ENCODE peak calls at places on chromosomes 4 and X, in six cellular contexts. One of them, this sample, is unnamed.

GRCh38 chr4:2042207-2042946 is 16.8 kb upstream of the NAT8L start:
- DNase-seq in fibroblast of lung: no peak
- DNase-seq in brain microvascular endothelial cell: no peak
- DNase-seq in kidney epithelial cell: no peak
- DNase-seq in BJ: no peak
- DNase-seq in lower leg skin: no peak
- DNase-seq in this sample: no peak

GRCh38 chr4:76011700-76012387 is 4.5 kb upstream of the CXCL9 start:
- DNase-seq in fibroblast of lung: peak
- DNase-seq in brain microvascular endothelial cell: peak
- DNase-seq in kidney epithelial cell: no peak
- DNase-seq in BJ: peak
- DNase-seq in lower leg skin: no peak
- DNase-seq in this sample: no peak

GRCh38 chrX:55716937-55717336 is 612 bp upstream of the RRAGB start:
- DNase-seq in fibroblast of lung: no peak
- DNase-seq in brain microvascular endothelial cell: no peak
- DNase-seq in kidney epithelial cell: no peak
- DNase-seq in BJ: no peak
- DNase-seq in lower leg skin: no peak
- DNase-seq in this sample: no peak

GRCh38 chr4:16897991-16898827 is at the start of gene LDB2:
- DNase-seq in fibroblast of lung: peak
- DNase-seq in brain microvascular endothelial cell: peak
- DNase-seq in kidney epithelial cell: no peak
- DNase-seq in BJ: peak
- DNase-seq in lower leg skin: peak
- DNase-seq in this sample: peak

GRCh38 chr4:126267689-126268088 is 952.9 kb downstream of the FAT4 start:
- DNase-seq in fibroblast of lung: peak
- DNase-seq in brain microvascular endothelial cell: peak
- DNase-seq in kidney epithelial cell: no peak
- DNase-seq in BJ: no peak
- DNase-seq in lower leg skin: no peak
- DNase-seq in this sample: no peak

GRCh38 chrX:49106930-49107329 is 16.6 kb downstream of the GPKOW start:
- DNase-seq in fibroblast of lung: peak
- DNase-seq in brain microvascular endothelial cell: peak
- DNase-seq in kidney epithelial cell: no peak
- DNase-seq in BJ: no peak
- DNase-seq in lower leg skin: no peak
- DNase-seq in this sample: peak

GRCh38 chrX:150700107-150700506 is 6.9 kb downstream of the MTMR1 start:
- DNase-seq in fibroblast of lung: no peak
- DNase-seq in brain microvascular endothelial cell: no peak
- DNase-seq in kidney epithelial cell: no peak
- DNase-seq in BJ: no peak
- DNase-seq in lower leg skin: no peak
- DNase-seq in this sample: no peak

GRCh38 chrX:129654652-129655546 is at the start of gene APLN:
- DNase-seq in fibroblast of lung: peak
- DNase-seq in brain microvascular endothelial cell: no peak
- DNase-seq in kidney epithelial cell: no peak
- DNase-seq in BJ: no peak
- DNase-seq in lower leg skin: no peak
- DNase-seq in this sample: no peak

GRCh38 chr4:156961241-156962068 is 10.1 kb downstream of the PDGFC start:
- DNase-seq in fibroblast of lung: peak
- DNase-seq in brain microvascular endothelial cell: no peak
- DNase-seq in kidney epithelial cell: no peak
- DNase-seq in BJ: no peak
- DNase-seq in lower leg skin: no peak
- DNase-seq in this sample: no peak

GRCh38 chr4:107519057-107519456 is 201.0 kb downstream of the PAPSS1 start:
- DNase-seq in fibroblast of lung: peak
- DNase-seq in brain microvascular endothelial cell: peak
- DNase-seq in kidney epithelial cell: no peak
- DNase-seq in BJ: no peak
- DNase-seq in lower leg skin: no peak
- DNase-seq in this sample: peak

GRCh38 chrX:54029543-54030143 is 14.6 kb downstream of the PHF8 start:
- DNase-seq in fibroblast of lung: no peak
- DNase-seq in brain microvascular endothelial cell: no peak
- DNase-seq in kidney epithelial cell: no peak
- DNase-seq in BJ: no peak
- DNase-seq in lower leg skin: no peak
- DNase-seq in this sample: no peak

GRCh38 chrX:38807873-38808272 is 6.6 kb downstream of the MID1IP1 start:
- DNase-seq in fibroblast of lung: peak
- DNase-seq in brain microvascular endothelial cell: no peak
- DNase-seq in kidney epithelial cell: no peak
- DNase-seq in BJ: no peak
- DNase-seq in lower leg skin: no peak
- DNase-seq in this sample: no peak

GRCh38 chrX:153984351-153985178 is 12.0 kb downstream of the TMEM187 start:
- DNase-seq in fibroblast of lung: no peak
- DNase-seq in brain microvascular endothelial cell: no peak
- DNase-seq in kidney epithelial cell: no peak
- DNase-seq in BJ: no peak
- DNase-seq in lower leg skin: no peak
- DNase-seq in this sample: no peak

GRCh38 chr4:55184600-55185523 is 59.5 kb upstream of the KDR start:
- DNase-seq in fibroblast of lung: peak
- DNase-seq in brain microvascular endothelial cell: peak
- DNase-seq in kidney epithelial cell: no peak
- DNase-seq in BJ: no peak
- DNase-seq in lower leg skin: peak
- DNase-seq in this sample: no peak

GRCh38 chr4:1604706-1605205 is 79.4 kb downstream of the FAM53A start:
- DNase-seq in fibroblast of lung: no peak
- DNase-seq in brain microvascular endothelial cell: no peak
- DNase-seq in kidney epithelial cell: no peak
- DNase-seq in BJ: no peak
- DNase-seq in lower leg skin: no peak
- DNase-seq in this sample: no peak

GRCh38 chrX:108072746-108073145 is 18.6 kb downstream of the PSMD10 start:
- DNase-seq in fibroblast of lung: peak
- DNase-seq in brain microvascular endothelial cell: peak
- DNase-seq in kidney epithelial cell: peak
- DNase-seq in BJ: no peak
- DNase-seq in lower leg skin: no peak
- DNase-seq in this sample: no peak

GRCh38 chr4:102180080-102180479 is 165.2 kb downstream of the SLC39A8 start:
- DNase-seq in fibroblast of lung: peak
- DNase-seq in brain microvascular endothelial cell: no peak
- DNase-seq in kidney epithelial cell: no peak
- DNase-seq in BJ: no peak
- DNase-seq in lower leg skin: no peak
- DNase-seq in this sample: no peak

GRCh38 chrX:24025741-24026402 is 1.1 kb downstream of the KLHL15 start:
- DNase-seq in fibroblast of lung: peak
- DNase-seq in brain microvascular endothelial cell: peak
- DNase-seq in kidney epithelial cell: no peak
- DNase-seq in BJ: no peak
- DNase-seq in lower leg skin: peak
- DNase-seq in this sample: no peak

GRCh38 chr4:8342651-8343050 is 73.1 kb downstream of the HTRA3 start:
- DNase-seq in fibroblast of lung: no peak
- DNase-seq in brain microvascular endothelial cell: no peak
- DNase-seq in kidney epithelial cell: no peak
- DNase-seq in BJ: no peak
- DNase-seq in lower leg skin: no peak
- DNase-seq in this sample: no peak
- TF ChIP-seq CTCF in fibroblast of lung: no peak
- TF ChIP-seq CTCF in brain microvascular endothelial cell: peak
- TF ChIP-seq CTCF in kidney epithelial cell: peak
- TF ChIP-seq CTCF in BJ: peak
- TF ChIP-seq CTCF in lower leg skin: no peak
- TF ChIP-seq CTCF in this sample: no peak

GRCh38 chr4:99317354-99317753 is 3.8 kb downstream of the ADH1B start:
- DNase-seq in fibroblast of lung: no peak
- DNase-seq in brain microvascular endothelial cell: no peak
- DNase-seq in kidney epithelial cell: no peak
- DNase-seq in BJ: no peak
- DNase-seq in lower leg skin: no peak
- DNase-seq in this sample: no peak

GRCh38 chr4:99321241-99322191 is at the start of gene ADH1B:
- DNase-seq in fibroblast of lung: no peak
- DNase-seq in brain microvascular endothelial cell: no peak
- DNase-seq in kidney epithelial cell: no peak
- DNase-seq in BJ: no peak
- DNase-seq in lower leg skin: no peak
- DNase-seq in this sample: no peak

DNA sequence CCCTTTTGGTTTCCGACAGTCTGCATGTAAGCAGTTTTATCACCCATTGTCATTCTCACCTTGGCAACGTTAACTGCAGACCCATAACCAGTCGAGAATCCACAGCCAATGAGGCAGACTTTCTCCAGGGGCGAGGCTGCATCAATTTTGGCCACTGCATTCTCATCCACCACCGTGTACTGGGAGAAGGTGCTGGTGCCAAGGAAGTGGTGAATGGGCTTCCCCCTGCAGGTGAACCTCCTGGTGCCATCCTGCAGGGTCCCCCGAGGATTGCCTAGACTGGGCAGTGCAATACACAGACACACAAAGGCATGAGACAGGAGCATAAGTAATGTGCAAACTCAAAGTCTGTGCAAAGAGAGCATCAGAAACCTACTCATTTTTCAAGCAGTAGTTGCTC is 5.4 kb downstream of the ADH1B start:
- DNase-seq in fibroblast of lung: no peak
- DNase-seq in brain microvascular endothelial cell: no peak
- DNase-seq in kidney epithelial cell: no peak
- DNase-seq in BJ: no peak
- DNase-seq in lower leg skin: no peak
- DNase-seq in this sample: no peak
- H3K4me3 ChIP-seq in fibroblast of lung: peak
- H3K4me3 ChIP-seq in brain microvascular endothelial cell: no peak
- H3K4me3 ChIP-seq in kidney epithelial cell: no peak
- H3K4me3 ChIP-seq in BJ: no peak
- H3K4me3 ChIP-seq in lower leg skin: no peak
- H3K4me3 ChIP-seq in this sample: no peak

DNA sequence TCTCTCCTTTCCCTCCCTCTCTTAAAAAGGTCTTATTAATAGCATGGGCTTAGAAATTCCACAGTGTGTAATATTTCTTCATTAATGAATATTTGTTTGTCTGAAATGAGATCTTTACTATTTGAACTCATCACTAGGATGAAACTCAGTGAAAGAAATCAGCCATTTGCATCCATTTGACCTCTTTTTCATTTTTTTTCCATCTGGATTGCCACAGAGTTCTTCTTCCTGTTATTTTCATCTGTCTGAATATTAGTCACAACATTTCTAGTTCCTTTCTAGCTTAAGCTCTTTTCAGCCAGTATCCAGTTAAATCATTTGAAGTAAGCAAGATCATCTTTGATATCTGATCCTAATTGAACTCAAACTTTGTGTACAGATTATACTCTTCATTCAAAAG is 69.2 kb upstream of the PLS3 start:
- DNase-seq in fibroblast of lung: no peak
- DNase-seq in brain microvascular endothelial cell: no peak
- DNase-seq in kidney epithelial cell: no peak
- DNase-seq in BJ: no peak
- DNase-seq in lower leg skin: no peak
- DNase-seq in this sample: no peak
- TF ChIP-seq CTCF in fibroblast of lung: no peak
- TF ChIP-seq CTCF in brain microvascular endothelial cell: no peak
- TF ChIP-seq CTCF in kidney epithelial cell: no peak
- TF ChIP-seq CTCF in BJ: no peak
- TF ChIP-seq CTCF in lower leg skin: no peak
- TF ChIP-seq CTCF in this sample: no peak

DNA sequence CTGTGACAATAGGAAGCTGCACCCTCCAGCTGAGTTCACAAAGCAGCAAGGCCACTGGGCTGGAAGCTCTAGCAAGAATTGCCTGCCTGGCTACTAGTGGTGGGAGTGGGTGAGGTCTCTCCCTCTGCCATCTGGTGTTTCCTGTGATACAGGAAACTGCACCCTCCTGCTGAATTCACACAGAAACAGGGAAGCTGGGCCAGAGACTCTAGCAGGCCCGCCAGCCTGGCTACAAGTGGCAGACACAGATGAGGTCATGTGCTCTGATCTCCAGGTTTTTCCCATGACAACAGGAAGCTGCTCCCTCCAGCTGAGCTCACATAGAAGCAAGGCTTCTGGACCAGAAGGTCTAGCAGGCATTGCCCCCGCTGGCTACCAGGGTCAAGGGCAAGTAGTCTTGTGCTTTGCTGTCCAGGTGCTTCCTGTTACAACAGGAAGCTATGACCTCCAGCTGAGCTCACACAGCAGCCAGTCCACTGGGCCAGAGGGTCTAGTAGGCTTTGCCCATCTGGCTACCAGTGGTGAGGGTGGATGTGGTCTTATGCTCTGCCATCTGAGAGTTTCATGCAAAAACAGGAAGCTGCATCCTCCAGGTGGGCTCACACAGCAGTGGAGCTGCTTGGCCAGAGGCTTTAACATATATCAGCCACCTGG is 41.5 kb upstream of the ZXDA start:
- DNase-seq in fibroblast of lung: no peak
- DNase-seq in brain microvascular endothelial cell: no peak
- DNase-seq in kidney epithelial cell: no peak
- DNase-seq in BJ: no peak
- DNase-seq in lower leg skin: peak
- DNase-seq in this sample: no peak
- H3K4me3 ChIP-seq in fibroblast of lung: no peak
- H3K4me3 ChIP-seq in brain microvascular endothelial cell: no peak
- H3K4me3 ChIP-seq in kidney epithelial cell: no peak
- H3K4me3 ChIP-seq in BJ: no peak
- H3K4me3 ChIP-seq in lower leg skin: no peak
- H3K4me3 ChIP-seq in this sample: no peak

GRCh38 chrX:135923353-135923752 is 29.8 kb downstream of the SAGE1 start:
- DNase-seq in fibroblast of lung: no peak
- DNase-seq in brain microvascular endothelial cell: no peak
- DNase-seq in kidney epithelial cell: no peak
- DNase-seq in BJ: no peak
- DNase-seq in lower leg skin: no peak
- DNase-seq in this sample: no peak
- TF ChIP-seq CTCF in fibroblast of lung: no peak
- TF ChIP-seq CTCF in brain microvascular endothelial cell: peak
- TF ChIP-seq CTCF in kidney epithelial cell: peak
- TF ChIP-seq CTCF in BJ: no peak
- TF ChIP-seq CTCF in lower leg skin: no peak
- TF ChIP-seq CTCF in this sample: peak

DNA sequence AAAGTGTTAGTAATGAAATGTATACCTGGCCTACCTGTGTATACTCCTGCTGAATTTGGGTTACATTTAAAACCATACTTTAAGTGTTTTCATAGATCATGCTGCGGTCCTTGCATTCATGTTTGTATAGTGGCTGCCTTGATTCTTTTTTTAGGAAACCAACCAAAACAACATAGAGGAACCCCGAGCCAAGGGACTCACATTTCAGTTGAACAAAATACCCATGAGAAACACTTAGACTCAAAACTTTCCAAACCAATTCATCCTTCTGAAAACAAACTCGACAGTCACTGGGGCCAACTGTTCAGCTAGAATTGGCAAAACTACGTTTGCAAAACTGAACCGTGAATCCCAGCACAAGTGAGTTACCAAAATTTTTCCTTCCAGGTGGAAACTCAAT is 1.4 kb downstream of the ADGRA3 start:
- DNase-seq in fibroblast of lung: no peak
- DNase-seq in brain microvascular endothelial cell: peak
- DNase-seq in kidney epithelial cell: no peak
- DNase-seq in BJ: no peak
- DNase-seq in lower leg skin: no peak
- DNase-seq in this sample: no peak
- H3K4me3 ChIP-seq in fibroblast of lung: peak
- H3K4me3 ChIP-seq in brain microvascular endothelial cell: peak
- H3K4me3 ChIP-seq in kidney epithelial cell: peak
- H3K4me3 ChIP-seq in BJ: peak
- H3K4me3 ChIP-seq in lower leg skin: no peak
- H3K4me3 ChIP-seq in this sample: peak

GRCh38 chrX:119574394-119575266 is at the start of gene UBE2A:
- DNase-seq in fibroblast of lung: peak
- DNase-seq in brain microvascular endothelial cell: peak
- DNase-seq in kidney epithelial cell: no peak
- DNase-seq in BJ: peak
- DNase-seq in lower leg skin: peak
- DNase-seq in this sample: no peak
- TF ChIP-seq CTCF in fibroblast of lung: peak
- TF ChIP-seq CTCF in brain microvascular endothelial cell: peak
- TF ChIP-seq CTCF in kidney epithelial cell: no peak
- TF ChIP-seq CTCF in BJ: peak
- TF ChIP-seq CTCF in lower leg skin: no peak
- TF ChIP-seq CTCF in this sample: no peak